ENCODE peak calls at places on chromosome 1, in six cellular contexts. D is mammary epithelial cell, I is lower lobe of right lung, T is WERI-Rb-1, L is right lobe of liver, U is caudate nucleus. H is an unnamed sample.

GRCh38 chr1:156416993-156417699 is 48.1 kb downstream of the RHBG start:
- DNase-seq in D (no peak), I (no peak), T (no peak), L (no peak), U (no peak), H (no peak)

GRCh38 chr1:59971464-59971911 is 44.9 kb upstream of the CYP2J2 start:
- DNase-seq in D (peak), I (peak), T (peak), L (peak), U (peak), H (peak)

GRCh38 chr1:14413809-14414208 is 184.7 kb upstream of the KAZN start:
- DNase-seq in D (no peak), I (no peak), T (no peak), L (no peak), U (no peak), H (no peak)

GRCh38 chr1:208298593-208299233 is 54.5 kb upstream of the PLXNA2 start:
- DNase-seq in D (no peak), I (peak), T (no peak), L (peak), U (no peak), H (peak)

GRCh38 chr1:243980471-243980870 is 70.6 kb upstream of the ZBTB18 start:
- DNase-seq in D (no peak), I (no peak), T (no peak), L (no peak), U (no peak), H (no peak)

GRCh38 chr1:109627692-109628399 is 8.2 kb downstream of the AMPD2 start:
- DNase-seq in D (no peak), I (no peak), T (no peak), L (no peak), U (no peak), H (no peak)

GRCh38 chr1:113109908-113110554 is 37.0 kb downstream of the LRIG2 start:
- DNase-seq in D (peak), I (no peak), T (no peak), L (no peak), U (no peak), H (peak)

GRCh38 chr1:149914545-149914944 is 3.1 kb downstream of the SV2A start:
- DNase-seq in D (no peak), I (no peak), T (no peak), L (no peak), U (no peak), H (no peak)

GRCh38 chr1:32179193-32179442 is 357 bp upstream of the TXLNA start:
- DNase-seq in D (no peak), I (no peak), T (no peak), L (no peak), U (no peak), H (no peak)

GRCh38 chr1:183911285-183911684 is 106.4 kb downstream of the RGL1 start:
- DNase-seq in D (no peak), I (no peak), T (no peak), L (no peak), U (no peak), H (no peak)

GRCh38 chr1:185449378-185450101 is 132.5 kb upstream of the IVNS1ABP start:
- DNase-seq in D (no peak), I (no peak), T (no peak), L (no peak), U (no peak), H (no peak)

GRCh38 chr1:51623450-51623849 is 6.6 kb downstream of the OSBPL9 start:
- DNase-seq in D (no peak), I (no peak), T (no peak), L (no peak), U (no peak), H (no peak)
- H3K27ac ChIP-seq in D (peak), I (no peak), T (no peak), L (no peak), U (no peak), H (peak)

GRCh38 chr1:212284744-212285684 is at the start of gene PPP2R5A:
- DNase-seq in D (peak), I (peak), T (peak), L (peak), U (peak), H (peak)

GRCh38 chr1:212285685-212286436 is 651 bp downstream of the PPP2R5A start:
- DNase-seq in D (peak), I (peak), T (peak), L (peak), U (peak), H (peak)

GRCh38 chr1:212284332-212284743 is 872 bp upstream of the PPP2R5A start:
- DNase-seq in D (no peak), I (no peak), T (no peak), L (no peak), U (no peak), H (no peak)

GRCh38 chr1:212281589-212281988 is 3.6 kb upstream of the PPP2R5A start:
- DNase-seq in D (no peak), I (no peak), T (no peak), L (no peak), U (no peak), H (no peak)

GRCh38 chr1:212283741-212284140 is 1.5 kb upstream of the PPP2R5A start:
- DNase-seq in D (no peak), I (no peak), T (no peak), L (no peak), U (no peak), H (no peak)
- H3K27ac ChIP-seq in D (no peak), I (peak), T (no peak), L (peak), U (no peak), H (no peak)

GRCh38 chr1:912740-913301 is 10.9 kb upstream of the SAMD11 start:
- DNase-seq in D (no peak), I (peak), T (peak), L (peak), U (no peak), H (no peak)
- H3K27ac ChIP-seq in D (no peak), I (no peak), T (peak), L (no peak), U (no peak), H (no peak)

GRCh38 chr1:6884652-6885153 is 99.4 kb downstream of the CAMTA1 start:
- DNase-seq in D (no peak), I (no peak), T (no peak), L (no peak), U (no peak), H (no peak)

GRCh38 chr1:6880951-6881690 is 95.9 kb downstream of the CAMTA1 start:
- DNase-seq in D (peak), I (no peak), T (no peak), L (no peak), U (no peak), H (no peak)

GRCh38 chr1:6888268-6888667 is 103.0 kb downstream of the CAMTA1 start:
- DNase-seq in D (peak), I (no peak), T (no peak), L (no peak), U (no peak), H (no peak)

GRCh38 chr1:6882414-6882813 is 97.2 kb downstream of the CAMTA1 start:
- DNase-seq in D (no peak), I (no peak), T (no peak), L (no peak), U (no peak), H (no peak)
- H3K27ac ChIP-seq in D (no peak), I (no peak), T (no peak), L (no peak), U (no peak), H (no peak)

GRCh38 chr1:90936731-90937130 is 85.1 kb downstream of the ZNF644 start:
- DNase-seq in D (no peak), I (no peak), T (no peak), L (no peak), U (no peak), H (no peak)

GRCh38 chr1:90940746-90941145 is 81.1 kb downstream of the ZNF644 start:
- DNase-seq in D (no peak), I (no peak), T (no peak), L (no peak), U (no peak), H (no peak)

DNA sequence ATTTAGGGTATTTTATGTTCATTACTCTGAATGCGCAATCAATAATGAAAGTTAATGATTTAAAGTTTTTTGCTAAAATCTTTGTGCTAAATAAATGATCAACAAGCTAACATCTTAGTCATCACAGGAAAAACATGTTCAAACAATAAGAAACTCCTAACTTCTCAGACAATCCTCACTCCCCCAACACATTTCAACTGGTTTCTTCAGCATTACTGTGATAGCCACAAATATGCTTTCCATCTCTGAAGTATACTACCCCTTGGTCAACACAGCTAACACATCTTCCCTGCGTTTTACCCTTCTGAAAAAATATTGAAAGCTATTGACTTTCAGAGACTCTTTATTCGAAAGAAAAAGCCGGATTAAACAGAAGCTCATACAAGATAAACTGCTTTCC is 85.8 kb downstream of the ZNF644 start:
- DNase-seq in D (no peak), I (no peak), T (no peak), L (no peak), U (no peak), H (no peak)
- H3K27ac ChIP-seq in D (no peak), I (no peak), T (no peak), L (no peak), U (no peak), H (no peak)

GRCh38 chr1:64000021-64000420 is 203.4 kb upstream of the UBE2U start:
- DNase-seq in D (peak), I (no peak), T (no peak), L (no peak), U (no peak), H (no peak)
- H3K27ac ChIP-seq in D (no peak), I (no peak), T (no peak), L (no peak), U (no peak), H (no peak)

GRCh38 chr1:157678721-157679120 is 21.8 kb downstream of the FCRL3 start:
- DNase-seq in D (peak), I (no peak), T (no peak), L (no peak), U (no peak), H (no peak)

DNA sequence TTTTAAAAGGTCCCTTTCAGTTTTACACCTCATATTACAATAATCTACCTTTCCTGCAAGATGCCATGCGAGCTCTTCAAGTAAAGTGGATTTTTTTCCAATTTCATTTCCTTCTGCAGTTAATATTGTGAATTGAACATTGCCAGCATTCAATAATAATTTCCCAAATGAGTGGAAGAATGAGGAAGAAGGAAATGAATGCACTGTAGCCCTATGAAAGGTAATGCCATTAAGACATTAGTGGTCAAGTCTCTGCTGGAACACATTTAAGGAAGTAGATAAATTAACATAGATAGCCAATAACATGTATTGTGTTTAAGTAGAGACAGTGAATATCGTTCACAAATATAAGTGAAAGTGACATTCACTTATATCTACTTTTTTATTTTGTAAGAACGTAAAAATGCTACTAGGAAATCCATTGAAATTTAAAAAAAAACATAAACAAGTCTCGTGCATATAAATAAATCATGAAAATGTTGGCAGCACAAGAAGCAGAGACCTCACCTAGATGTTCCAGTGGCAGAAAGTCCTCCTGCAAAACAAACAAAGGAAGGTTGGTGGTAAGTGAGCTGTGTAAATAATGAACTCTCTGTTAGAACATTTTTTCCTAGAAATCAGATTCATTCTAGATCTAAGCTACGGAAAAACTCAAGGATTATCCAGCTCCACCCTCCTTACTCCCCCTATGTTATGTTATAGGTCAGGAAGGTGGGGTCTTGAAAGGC is 17.7 kb downstream of the FCRL3 start:
- DNase-seq in D (no peak), I (no peak), T (no peak), L (no peak), U (no peak), H (no peak)
- H3K27ac ChIP-seq in D (no peak), I (no peak), T (no peak), L (no peak), U (no peak), H (no peak)

GRCh38 chr1:160028426-160028825 is 3.4 kb downstream of the PIGM start:
- DNase-seq in D (no peak), I (no peak), T (no peak), L (no peak), U (no peak), H (no peak)

GRCh38 chr1:160031368-160032164 is at the start of gene PIGM:
- DNase-seq in D (peak), I (peak), T (peak), L (peak), U (peak), H (peak)

GRCh38 chr1:160025314-160025713 is 6.5 kb downstream of the PIGM start:
- DNase-seq in D (no peak), I (no peak), T (no peak), L (no peak), U (no peak), H (no peak)

GRCh38 chr1:160032165-160032827 is 506 bp upstream of the PIGM start:
- DNase-seq in D (peak), I (no peak), T (no peak), L (no peak), U (no peak), H (peak)

GRCh38 chr1:160030657-160031367 is 978 bp downstream of the PIGM start:
- DNase-seq in D (peak), I (no peak), T (no peak), L (no peak), U (no peak), H (no peak)
- H3K27ac ChIP-seq in D (peak), I (peak), T (peak), L (peak), U (no peak), H (no peak)